ENCODE peak calls at places on chromosomes 13 and 19, in six cellular contexts. J, B, T, S, C and N are unnamed samples.

GRCh38 chr13:113628291-113629270 is 29.4 kb downstream of the ATP4B start:
- DNase-seq in J (no peak), B (no peak), T (no peak), S (no peak), C (peak), N (no peak)

GRCh38 chr19:41548954-41549688 is 26.8 kb upstream of the CEACAM21 start:
- DNase-seq in J (peak), B (peak), T (no peak), S (peak), C (no peak), N (no peak)

GRCh38 chr13:60047943-60048342 is 115.8 kb downstream of the DIAPH3 start:
- DNase-seq in J (no peak), B (no peak), T (no peak), S (no peak), C (no peak), N (no peak)

GRCh38 chr13:23852351-23852750 is 36.8 kb downstream of the MIPEP start:
- DNase-seq in J (no peak), B (no peak), T (no peak), S (no peak), C (no peak), N (no peak)

GRCh38 chr19:38850976-38851621 is 1.3 kb upstream of the HNRNPL start:
- DNase-seq in J (peak), B (peak), T (no peak), S (no peak), C (peak), N (no peak)

GRCh38 chr13:44026194-44026593 is 146.5 kb downstream of the LACC1 start:
- DNase-seq in J (no peak), B (no peak), T (no peak), S (no peak), C (no peak), N (no peak)

GRCh38 chr13:112779856-112780604 is 90.2 kb downstream of the ATP11A start:
- DNase-seq in J (no peak), B (no peak), T (no peak), S (peak), C (no peak), N (no peak)

GRCh38 chr13:93745884-93746283 is 519.3 kb downstream of the GPC6 start:
- DNase-seq in J (no peak), B (no peak), T (no peak), S (no peak), C (no peak), N (no peak)

GRCh38 chr19:51124729-51125128 is at the start of gene SIGLEC9:
- DNase-seq in J (no peak), B (no peak), T (no peak), S (no peak), C (peak), N (no peak)

GRCh38 chr19:397941-398706 is 10.8 kb downstream of the C2CD4C start:
- DNase-seq in J (no peak), B (no peak), T (no peak), S (no peak), C (no peak), N (no peak)

GRCh38 chr13:30752201-30752797 is 17.0 kb downstream of the ALOX5AP start:
- DNase-seq in J (no peak), B (no peak), T (peak), S (no peak), C (peak), N (no peak)

GRCh38 chr19:30338066-30338465 is 34.1 kb upstream of the ZNF536 start:
- DNase-seq in J (no peak), B (no peak), T (no peak), S (no peak), C (no peak), N (no peak)

GRCh38 chr13:75639426-75639825 is 3.3 kb downstream of the LMO7 start:
- DNase-seq in J (no peak), B (no peak), T (no peak), S (no peak), C (no peak), N (no peak)

GRCh38 chr19:38737297-38737865 is 6.9 kb downstream of the CAPN12 start:
- DNase-seq in J (no peak), B (no peak), T (no peak), S (no peak), C (peak), N (no peak)

GRCh38 chr19:33386361-33386858 is 12.9 kb downstream of the CEBPG start:
- DNase-seq in J (no peak), B (no peak), T (no peak), S (no peak), C (no peak), N (no peak)

GRCh38 chr19:30539315-30539714 is 167.1 kb downstream of the ZNF536 start:
- DNase-seq in J (no peak), B (no peak), T (no peak), S (no peak), C (no peak), N (no peak)

GRCh38 chr13:27834095-27834494 is 41.8 kb downstream of the GSX1 start:
- DNase-seq in J (no peak), B (no peak), T (no peak), S (peak), C (no peak), N (no peak)